ENCODE peak calls at places on chromosomes 16 and 17, in four cellular contexts. One of them, this sample, is unnamed.

GRCh38 chr17:1047886-1048470 is 51.0 kb downstream of the TIMM22 start:
- DNase-seq in non-pigmented ciliary epithelial cell: no peak
- DNase-seq in C1 segment of cervical spinal cord: no peak
- DNase-seq in lower leg skin: no peak
- DNase-seq in this sample: no peak

GRCh38 chr17:71412803-71413202 is 708.0 kb upstream of the SOX9 start:
- DNase-seq in C1 segment of cervical spinal cord: no peak
- DNase-seq in non-pigmented ciliary epithelial cell: peak
- DNase-seq in lower leg skin: no peak
- DNase-seq in this sample: peak

GRCh38 chr16:19841184-19841583 is 43.5 kb downstream of the GPRC5B start:
- DNase-seq in non-pigmented ciliary epithelial cell: no peak
- DNase-seq in lower leg skin: no peak
- DNase-seq in C1 segment of cervical spinal cord: no peak
- DNase-seq in this sample: no peak

GRCh38 chr17:66951605-66951953 is 12.9 kb upstream of the CACNG4 start:
- DNase-seq in lower leg skin: no peak
- DNase-seq in C1 segment of cervical spinal cord: no peak
- DNase-seq in non-pigmented ciliary epithelial cell: no peak
- DNase-seq in this sample: no peak

GRCh38 chr16:88831838-88832237 is 20.1 kb upstream of the APRT start:
- DNase-seq in lower leg skin: no peak
- DNase-seq in C1 segment of cervical spinal cord: no peak
- DNase-seq in non-pigmented ciliary epithelial cell: no peak
- DNase-seq in this sample: no peak

GRCh38 chr17:6677158-6677831 is 25.7 kb downstream of the C17orf100 start:
- DNase-seq in C1 segment of cervical spinal cord: no peak
- DNase-seq in non-pigmented ciliary epithelial cell: no peak
- DNase-seq in lower leg skin: no peak
- DNase-seq in this sample: peak

GRCh38 chr16:53952215-53953208 is 248.6 kb downstream of the FTO start:
- DNase-seq in C1 segment of cervical spinal cord: no peak
- DNase-seq in non-pigmented ciliary epithelial cell: peak
- DNase-seq in lower leg skin: no peak
- DNase-seq in this sample: peak

GRCh38 chr16:75281826-75282225 is 30.4 kb upstream of the BCAR1 start:
- DNase-seq in non-pigmented ciliary epithelial cell: no peak
- DNase-seq in lower leg skin: no peak
- DNase-seq in C1 segment of cervical spinal cord: no peak
- DNase-seq in this sample: no peak

GRCh38 chr16:12639044-12639443 is 164.6 kb downstream of the CPPED1 start:
- DNase-seq in non-pigmented ciliary epithelial cell: peak
- DNase-seq in lower leg skin: peak
- DNase-seq in C1 segment of cervical spinal cord: no peak
- DNase-seq in this sample: peak

GRCh38 chr16:89113661-89114060 is 20.0 kb downstream of the ACSF3 start:
- DNase-seq in non-pigmented ciliary epithelial cell: no peak
- DNase-seq in lower leg skin: no peak
- DNase-seq in C1 segment of cervical spinal cord: no peak
- DNase-seq in this sample: no peak

GRCh38 chr17:32565401-32565800 is 78.6 kb downstream of the CDK5R1 start:
- DNase-seq in lower leg skin: peak
- DNase-seq in C1 segment of cervical spinal cord: no peak
- DNase-seq in non-pigmented ciliary epithelial cell: no peak
- DNase-seq in this sample: no peak

GRCh38 chr17:13822671-13823070 is 220.9 kb upstream of the HS3ST3A1 start:
- DNase-seq in C1 segment of cervical spinal cord: no peak
- DNase-seq in lower leg skin: no peak
- DNase-seq in non-pigmented ciliary epithelial cell: no peak
- DNase-seq in this sample: no peak

GRCh38 chr17:36068524-36068923 is 4.5 kb downstream of the CCL18 start:
- DNase-seq in lower leg skin: no peak
- DNase-seq in non-pigmented ciliary epithelial cell: no peak
- DNase-seq in C1 segment of cervical spinal cord: no peak
- DNase-seq in this sample: no peak

GRCh38 chr16:89248196-89249005 is 30.9 kb downstream of the ZNF778 start:
- DNase-seq in C1 segment of cervical spinal cord: no peak
- DNase-seq in non-pigmented ciliary epithelial cell: no peak
- DNase-seq in lower leg skin: no peak
- DNase-seq in this sample: no peak